ENCODE peak calls at places on chromosomes 6 and 20, in four cellular contexts. N is GM12878, V is WTC11, S is HepG2. K is an unnamed sample.

GRCh38 chr20:43983359-43983758 is 68.7 kb downstream of the TOX2 start:
- DNase-seq in S (no peak), N (no peak), V (peak), K (peak)

GRCh38 chr6:165889636-165890403 is 226.8 kb upstream of the PDE10A start:
- DNase-seq in V (peak), N (no peak), S (peak), K (no peak)

GRCh38 chr6:106997392-106998257 is 23.1 kb upstream of the CD24 start:
- DNase-seq in N (peak), S (peak), V (peak), K (peak)

GRCh38 chr20:63026582-63027424 is 20.0 kb upstream of the BHLHE23 start:
- DNase-seq in S (no peak), V (peak), N (no peak), K (no peak)

GRCh38 chr6:36141961-36142360 is 11.6 kb downstream of the MAPK13 start:
- DNase-seq in N (no peak), V (no peak), S (no peak), K (peak)

GRCh38 chr6:98469146-98469545 is 365.2 kb upstream of the POU3F2 start:
- DNase-seq in N (no peak), V (no peak), S (no peak), K (no peak)

GRCh38 chr20:53752971-53753879 is 159.6 kb upstream of the ZNF217 start:
- DNase-seq in S (no peak), N (no peak), V (no peak), K (peak)

GRCh38 chr20:62804021-62804631 is 509 bp upstream of the OGFR start:
- DNase-seq in V (no peak), S (peak), N (no peak), K (no peak)

GRCh38 chr6:46376562-46376969 is 114.7 kb downstream of the RCAN2 start:
- DNase-seq in S (no peak), N (peak), V (no peak), K (no peak)

GRCh38 chr6:15881150-15881549 is 218.3 kb upstream of the DTNBP1 start:
- DNase-seq in N (no peak), S (no peak), V (no peak), K (no peak)

GRCh38 chr6:52373294-52373693 is 11.3 kb downstream of the PAQR8 start:
- DNase-seq in S (no peak), V (no peak), N (no peak), K (no peak)

DNA sequence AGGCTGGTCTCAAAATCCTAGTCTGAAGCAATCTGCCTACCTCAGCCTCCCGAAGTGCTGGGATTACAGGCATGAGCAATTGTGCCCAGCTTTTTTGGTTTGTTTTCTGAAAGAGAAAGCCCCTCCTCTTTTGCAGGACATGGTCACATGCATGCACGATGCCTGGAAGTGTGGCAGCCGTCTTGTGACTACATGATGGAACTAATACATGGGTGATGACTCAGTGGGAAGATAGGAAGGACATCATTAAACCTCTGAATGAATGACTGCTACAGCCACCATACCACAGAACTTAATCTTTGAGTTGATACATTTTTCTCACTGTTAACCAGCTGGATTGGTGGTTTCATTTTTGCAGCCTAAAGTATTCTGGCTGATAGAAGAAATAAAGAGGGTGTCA is 13.4 kb upstream of the CTNNBL1 start:
- DNase-seq in S (no peak), N (no peak), V (no peak), K (no peak)
- TF ChIP-seq CREM in S (no peak), N (no peak), V (no peak), K (no peak)

GRCh38 chr6:6002809-6003333 is 3.9 kb downstream of the NRN1 start:
- DNase-seq in S (no peak), V (no peak), N (no peak), K (no peak)
- TF ChIP-seq CREM in S (no peak), V (no peak), N (no peak), K (no peak)

GRCh38 chr6:7691675-7692452 is 34.0 kb upstream of the BMP6 start:
- DNase-seq in V (no peak), S (peak), N (no peak), K (peak)
- TF ChIP-seq CREM in V (no peak), S (no peak), N (no peak), K (no peak)

DNA sequence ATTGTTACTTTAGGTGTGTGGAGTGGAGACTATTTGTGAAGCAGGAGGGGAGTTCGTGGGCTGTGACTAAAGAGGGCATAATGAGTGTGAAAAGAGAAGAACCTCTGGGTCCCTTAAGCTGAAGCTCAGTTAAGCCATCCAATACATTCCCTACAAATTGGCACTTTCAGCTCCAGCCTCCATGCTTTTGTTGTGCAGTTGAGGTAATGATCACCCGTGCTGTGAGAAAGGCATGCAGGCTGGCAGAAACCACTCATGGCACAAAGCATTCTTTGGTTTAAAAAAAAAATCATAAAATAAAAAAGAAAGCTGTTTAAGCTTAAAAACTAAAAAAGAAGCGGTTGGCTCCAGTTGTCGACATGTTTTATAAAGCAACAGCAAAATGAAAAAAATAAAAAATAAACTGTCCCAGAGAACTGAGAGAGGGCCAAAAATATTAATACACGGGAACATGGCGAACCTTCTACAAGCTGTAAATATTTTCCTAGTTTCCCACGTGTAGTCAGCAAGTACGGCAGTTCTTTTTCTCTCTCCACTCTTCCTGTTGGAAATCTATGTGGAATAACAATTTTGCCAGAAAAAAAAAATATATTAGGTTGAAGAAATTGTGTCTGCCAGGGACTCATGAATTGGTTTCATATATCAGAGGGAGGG is 82.2 kb downstream of the ANKRD60 start:
- DNase-seq in V (no peak), N (no peak), S (no peak), K (no peak)
- TF ChIP-seq CREM in V (no peak), N (no peak), S (no peak), K (no peak)